ENCODE peak calls at places on chromosomes 7 and 10, in seven cellular contexts. B is CD8-positive, alpha-beta memory T cell; Q is astrocyte; I is mesothelial cell of epicardium; P is activated CD4-positive, alpha-beta T cell treated with anti-CD3 and anti-CD28 coated beads, Interleukin-2, amount 50 U/mL, for 24 hours; E is brain microvascular endothelial cell; G is LoVo. H is an unnamed sample.

GRCh38 chr10:77195101-77195500 is 442.5 kb downstream of the KCNMA1 start:
- DNase-seq in B (no peak), Q (peak), I (no peak), P (no peak), E (peak), G (peak), H (no peak)

GRCh38 chr10:72954596-72955569 is at the start of gene PLA2G12B:
- DNase-seq in B (no peak), Q (no peak), I (no peak), P (no peak), E (no peak), G (no peak), H (peak)

GRCh38 chr7:34748244-34749039 is 90.4 kb downstream of the NPSR1 start:
- DNase-seq in B (no peak), Q (peak), I (peak), P (no peak), E (peak), G (peak), H (peak)

GRCh38 chr7:15709978-15710377 is 23.5 kb upstream of the MEOX2 start:
- DNase-seq in B (no peak), Q (no peak), I (no peak), P (no peak), E (no peak), G (no peak), H (no peak)

GRCh38 chr10:126014309-126014708 is 117.9 kb downstream of the FANK1 start:
- DNase-seq in B (no peak), Q (peak), I (no peak), P (no peak), E (peak), G (no peak), H (peak)

GRCh38 chr7:40403664-40404476 is 269.1 kb downstream of the SUGCT start:
- DNase-seq in B (no peak), Q (no peak), I (no peak), P (no peak), E (no peak), G (no peak), H (no peak)

GRCh38 chr10:120606051-120606764 is 149.2 kb downstream of the PLPP4 start:
- DNase-seq in B (no peak), Q (no peak), I (no peak), P (no peak), E (no peak), G (no peak), H (no peak)

GRCh38 chr7:128853691-128854298 is 8.9 kb upstream of the ATP6V1F start:
- DNase-seq in B (no peak), Q (no peak), I (no peak), P (no peak), E (no peak), G (no peak), H (no peak)

GRCh38 chr7:96228760-96229159 is 93.1 kb downstream of the SLC25A13 start:
- DNase-seq in B (no peak), Q (no peak), I (no peak), P (no peak), E (no peak), G (no peak), H (no peak)

GRCh38 chr7:152867482-152867833 is 107.9 kb downstream of the ACTR3B start:
- DNase-seq in B (no peak), Q (no peak), I (no peak), P (no peak), E (no peak), G (no peak), H (no peak)

GRCh38 chr10:86357041-86357440 is 9.6 kb downstream of the GRID1 start:
- DNase-seq in B (no peak), Q (no peak), I (no peak), P (no peak), E (no peak), G (no peak), H (no peak)

H was measured in DMS153.